ENCODE peak calls at places on chromosomes 11 and 22, in six cellular contexts. One of them, this sample, is unnamed.

GRCh38 chr11:72587696-72588095 is 86.5 kb downstream of the PDE2A start:
- DNase-seq in A549: no peak
- DNase-seq in astrocyte of the cerebellum: no peak
- DNase-seq in tibial artery: no peak
- DNase-seq in Panc1: no peak
- DNase-seq in psoas muscle: no peak
- DNase-seq in this sample: no peak

GRCh38 chr11:93988455-93988854 is 32.7 kb upstream of the HEPHL1 start:
- DNase-seq in psoas muscle: no peak
- DNase-seq in A549: no peak
- DNase-seq in tibial artery: no peak
- DNase-seq in Panc1: no peak
- DNase-seq in astrocyte of the cerebellum: no peak
- DNase-seq in this sample: no peak

GRCh38 chr22:25068701-25069100 is 116.2 kb downstream of the KIAA1671 start:
- DNase-seq in psoas muscle: no peak
- DNase-seq in Panc1: no peak
- DNase-seq in astrocyte of the cerebellum: no peak
- DNase-seq in tibial artery: no peak
- DNase-seq in A549: no peak
- DNase-seq in this sample: no peak

GRCh38 chr22:21015051-21016006 is at the start of gene P2RX6:
- DNase-seq in astrocyte of the cerebellum: no peak
- DNase-seq in tibial artery: no peak
- DNase-seq in A549: no peak
- DNase-seq in Panc1: no peak
- DNase-seq in psoas muscle: peak
- DNase-seq in this sample: no peak

GRCh38 chr11:57458060-57458409 is 2.3 kb upstream of the RTN4RL2 start:
- DNase-seq in psoas muscle: no peak
- DNase-seq in tibial artery: no peak
- DNase-seq in A549: no peak
- DNase-seq in Panc1: no peak
- DNase-seq in astrocyte of the cerebellum: no peak
- DNase-seq in this sample: no peak

GRCh38 chr11:100908746-100909145 is 220.9 kb downstream of the PGR start:
- DNase-seq in Panc1: no peak
- DNase-seq in psoas muscle: no peak
- DNase-seq in A549: no peak
- DNase-seq in astrocyte of the cerebellum: peak
- DNase-seq in tibial artery: no peak
- DNase-seq in this sample: no peak

GRCh38 chr11:134386945-134387344 is 25.1 kb downstream of the B3GAT1 start:
- DNase-seq in tibial artery: no peak
- DNase-seq in Panc1: no peak
- DNase-seq in A549: no peak
- DNase-seq in astrocyte of the cerebellum: no peak
- DNase-seq in psoas muscle: no peak
- DNase-seq in this sample: no peak

GRCh38 chr22:49392841-49393510 is 434.7 kb downstream of the BRD1 start:
- DNase-seq in tibial artery: no peak
- DNase-seq in A549: no peak
- DNase-seq in psoas muscle: no peak
- DNase-seq in Panc1: no peak
- DNase-seq in astrocyte of the cerebellum: no peak
- DNase-seq in this sample: no peak

GRCh38 chr22:26170112-26170492 is 840 bp downstream of the SEZ6L start:
- DNase-seq in Panc1: no peak
- DNase-seq in tibial artery: no peak
- DNase-seq in astrocyte of the cerebellum: no peak
- DNase-seq in A549: no peak
- DNase-seq in psoas muscle: no peak
- DNase-seq in this sample: no peak

GRCh38 chr22:50507991-50508884 is at the start of gene NCAPH2:
- DNase-seq in A549: peak
- DNase-seq in astrocyte of the cerebellum: peak
- DNase-seq in psoas muscle: peak
- DNase-seq in Panc1: no peak
- DNase-seq in tibial artery: peak
- DNase-seq in this sample: peak

GRCh38 chr11:112961146-112961668 is at the start of gene NCAM1:
- DNase-seq in astrocyte of the cerebellum: peak
- DNase-seq in Panc1: peak
- DNase-seq in tibial artery: peak
- DNase-seq in A549: peak
- DNase-seq in psoas muscle: peak
- DNase-seq in this sample: peak

GRCh38 chr11:29616611-29617010 is 400.2 kb downstream of the KCNA4 start:
- DNase-seq in Panc1: no peak
- DNase-seq in tibial artery: no peak
- DNase-seq in astrocyte of the cerebellum: peak
- DNase-seq in A549: no peak
- DNase-seq in psoas muscle: no peak
- DNase-seq in this sample: peak

GRCh38 chr22:24208012-24208749 is 26.9 kb downstream of the SUSD2 start:
- DNase-seq in A549: peak
- DNase-seq in Panc1: peak
- DNase-seq in tibial artery: peak
- DNase-seq in psoas muscle: no peak
- DNase-seq in astrocyte of the cerebellum: peak
- DNase-seq in this sample: peak

GRCh38 chr11:65135633-65136145 is 1.4 kb upstream of the SYVN1 start:
- DNase-seq in psoas muscle: no peak
- DNase-seq in Panc1: no peak
- DNase-seq in astrocyte of the cerebellum: no peak
- DNase-seq in tibial artery: no peak
- DNase-seq in A549: no peak
- DNase-seq in this sample: no peak

GRCh38 chr11:129333873-129334272 is 41.8 kb upstream of the BARX2 start:
- DNase-seq in astrocyte of the cerebellum: no peak
- DNase-seq in A549: peak
- DNase-seq in tibial artery: no peak
- DNase-seq in psoas muscle: no peak
- DNase-seq in Panc1: no peak
- DNase-seq in this sample: no peak

GRCh38 chr11:123054301-123055065 is 7.5 kb downstream of the HSPA8 start:
- DNase-seq in tibial artery: no peak
- DNase-seq in A549: peak
- DNase-seq in psoas muscle: no peak
- DNase-seq in astrocyte of the cerebellum: peak
- DNase-seq in Panc1: no peak
- DNase-seq in this sample: peak

GRCh38 chr11:75557649-75558494 is 4.2 kb upstream of the SERPINH1 start:
- DNase-seq in astrocyte of the cerebellum: peak
- DNase-seq in tibial artery: peak
- DNase-seq in psoas muscle: peak
- DNase-seq in Panc1: no peak
- DNase-seq in A549: no peak
- DNase-seq in this sample: peak

GRCh38 chr11:19451609-19452008 is 210.9 kb upstream of the E2F8 start:
- DNase-seq in A549: no peak
- DNase-seq in Panc1: no peak
- DNase-seq in astrocyte of the cerebellum: no peak
- DNase-seq in psoas muscle: no peak
- DNase-seq in tibial artery: no peak
- DNase-seq in this sample: no peak

GRCh38 chr11:78424334-78425270 is 7.0 kb upstream of the GAB2 start:
- DNase-seq in Panc1: no peak
- DNase-seq in astrocyte of the cerebellum: no peak
- DNase-seq in psoas muscle: no peak
- DNase-seq in tibial artery: no peak
- DNase-seq in A549: no peak
- DNase-seq in this sample: no peak

GRCh38 chr11:12286606-12287005 is 90.8 kb upstream of the PARVA start:
- DNase-seq in astrocyte of the cerebellum: no peak
- DNase-seq in tibial artery: no peak
- DNase-seq in psoas muscle: no peak
- DNase-seq in Panc1: no peak
- DNase-seq in A549: no peak
- DNase-seq in this sample: no peak

GRCh38 chr11:57648791-57649735 is 649 bp downstream of the YPEL4 start:
- DNase-seq in astrocyte of the cerebellum: no peak
- DNase-seq in Panc1: no peak
- DNase-seq in tibial artery: no peak
- DNase-seq in psoas muscle: no peak
- DNase-seq in A549: no peak
- DNase-seq in this sample: no peak

GRCh38 chr11:16959528-16960100 is 54.6 kb downstream of the PLEKHA7 start:
- DNase-seq in astrocyte of the cerebellum: no peak
- DNase-seq in Panc1: no peak
- DNase-seq in psoas muscle: no peak
- DNase-seq in A549: no peak
- DNase-seq in tibial artery: no peak
- DNase-seq in this sample: no peak

GRCh38 chr22:30078320-30079311 is 1.6 kb upstream of the HORMAD2 start:
- DNase-seq in psoas muscle: no peak
- DNase-seq in A549: no peak
- DNase-seq in Panc1: no peak
- DNase-seq in astrocyte of the cerebellum: no peak
- DNase-seq in tibial artery: no peak
- DNase-seq in this sample: no peak

DNA sequence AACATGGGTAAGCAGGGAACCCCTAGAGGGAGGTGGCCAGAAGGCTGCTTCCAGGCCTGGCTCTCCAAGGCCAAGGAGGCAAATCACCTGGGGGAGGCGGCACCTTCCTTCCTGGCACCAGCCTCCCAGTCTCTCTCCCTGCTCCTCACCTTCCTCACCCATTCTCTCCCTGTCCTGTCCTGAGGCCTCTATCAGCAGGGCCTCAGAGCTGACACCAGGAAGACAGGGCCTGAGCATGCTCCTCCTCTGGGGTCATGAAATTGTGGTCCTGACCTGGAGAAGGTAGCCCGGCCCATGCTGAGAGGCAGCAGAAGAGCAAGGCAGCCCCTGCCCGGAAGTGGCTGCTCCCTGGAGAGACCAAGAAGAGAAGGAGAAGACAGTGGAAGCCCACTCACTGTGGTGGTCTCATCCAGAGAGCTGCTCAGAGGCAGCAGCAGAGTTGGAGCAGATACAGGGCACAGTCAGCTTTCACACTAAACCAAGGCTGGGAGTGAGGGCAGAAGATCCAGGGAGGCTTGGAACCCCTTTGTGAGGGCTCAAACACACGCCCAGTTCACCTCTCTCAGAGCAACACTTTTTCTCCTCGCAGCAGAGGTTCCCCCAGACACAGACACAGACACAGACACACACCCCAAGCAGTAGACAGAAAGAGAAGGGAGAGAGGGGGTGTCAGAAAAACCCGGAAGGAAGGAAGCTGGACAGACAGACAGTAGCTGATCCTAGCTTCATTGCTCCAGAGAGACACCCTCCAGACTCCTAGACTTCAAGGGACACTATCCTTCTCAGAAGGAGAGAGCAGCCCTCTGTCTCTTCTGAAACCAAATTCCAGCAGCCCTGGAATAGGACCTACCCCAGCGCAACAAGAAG is 1.8 kb downstream of the BCL9L start:
- DNase-seq in astrocyte of the cerebellum: no peak
- DNase-seq in tibial artery: peak
- DNase-seq in A549: no peak
- DNase-seq in Panc1: no peak
- DNase-seq in psoas muscle: no peak
- DNase-seq in this sample: no peak
- H3K4me3 ChIP-seq in astrocyte of the cerebellum: peak
- H3K4me3 ChIP-seq in tibial artery: peak
- H3K4me3 ChIP-seq in A549: peak
- H3K4me3 ChIP-seq in Panc1: peak
- H3K4me3 ChIP-seq in psoas muscle: peak
- H3K4me3 ChIP-seq in this sample: peak

GRCh38 chr11:313787-314547 is at the start of gene IFITM1:
- DNase-seq in psoas muscle: no peak
- DNase-seq in astrocyte of the cerebellum: peak
- DNase-seq in Panc1: no peak
- DNase-seq in tibial artery: no peak
- DNase-seq in A549: no peak
- DNase-seq in this sample: no peak

GRCh38 chr11:316891-317291 is 3.1 kb downstream of the IFITM1 start:
- DNase-seq in psoas muscle: no peak
- DNase-seq in Panc1: no peak
- DNase-seq in tibial artery: no peak
- DNase-seq in A549: no peak
- DNase-seq in astrocyte of the cerebellum: no peak
- DNase-seq in this sample: no peak

GRCh38 chr11:316031-316701 is 2.3 kb downstream of the IFITM1 start:
- DNase-seq in astrocyte of the cerebellum: no peak
- DNase-seq in tibial artery: peak
- DNase-seq in Panc1: no peak
- DNase-seq in A549: no peak
- DNase-seq in psoas muscle: no peak
- DNase-seq in this sample: no peak

GRCh38 chr11:315051-315481 is 1.2 kb downstream of the IFITM1 start:
- DNase-seq in A549: no peak
- DNase-seq in tibial artery: no peak
- DNase-seq in Panc1: no peak
- DNase-seq in astrocyte of the cerebellum: no peak
- DNase-seq in psoas muscle: no peak
- DNase-seq in this sample: no peak

GRCh38 chr11:315516-315994 is 1.7 kb downstream of the IFITM1 start:
- DNase-seq in A549: no peak
- DNase-seq in Panc1: no peak
- DNase-seq in psoas muscle: no peak
- DNase-seq in tibial artery: peak
- DNase-seq in astrocyte of the cerebellum: no peak
- DNase-seq in this sample: no peak
- H3K4me3 ChIP-seq in A549: no peak
- H3K4me3 ChIP-seq in Panc1: peak
- H3K4me3 ChIP-seq in psoas muscle: peak
- H3K4me3 ChIP-seq in tibial artery: peak
- H3K4me3 ChIP-seq in astrocyte of the cerebellum: peak
- H3K4me3 ChIP-seq in this sample: peak

GRCh38 chr11:27362032-27362431 is 983 bp downstream of the CCDC34 start:
- DNase-seq in A549: no peak
- DNase-seq in Panc1: no peak
- DNase-seq in astrocyte of the cerebellum: no peak
- DNase-seq in psoas muscle: no peak
- DNase-seq in tibial artery: no peak
- DNase-seq in this sample: no peak
- H3K4me3 ChIP-seq in A549: peak
- H3K4me3 ChIP-seq in Panc1: peak
- H3K4me3 ChIP-seq in astrocyte of the cerebellum: peak
- H3K4me3 ChIP-seq in psoas muscle: no peak
- H3K4me3 ChIP-seq in tibial artery: no peak
- H3K4me3 ChIP-seq in this sample: peak

GRCh38 chr22:19994851-19995610 is 21.6 kb downstream of the ARVCF start:
- DNase-seq in A549: no peak
- DNase-seq in Panc1: no peak
- DNase-seq in psoas muscle: no peak
- DNase-seq in astrocyte of the cerebellum: no peak
- DNase-seq in tibial artery: no peak
- DNase-seq in this sample: no peak

GRCh38 chr22:19996694-19997384 is 19.8 kb downstream of the ARVCF start:
- DNase-seq in A549: no peak
- DNase-seq in tibial artery: no peak
- DNase-seq in Panc1: no peak
- DNase-seq in psoas muscle: peak
- DNase-seq in astrocyte of the cerebellum: no peak
- DNase-seq in this sample: no peak

GRCh38 chr22:19993926-19994325 is 22.7 kb downstream of the ARVCF start:
- DNase-seq in A549: no peak
- DNase-seq in astrocyte of the cerebellum: no peak
- DNase-seq in Panc1: no peak
- DNase-seq in psoas muscle: peak
- DNase-seq in tibial artery: no peak
- DNase-seq in this sample: no peak

GRCh38 chr22:19997561-19998231 is 18.9 kb downstream of the ARVCF start:
- DNase-seq in A549: no peak
- DNase-seq in tibial artery: no peak
- DNase-seq in astrocyte of the cerebellum: no peak
- DNase-seq in psoas muscle: peak
- DNase-seq in Panc1: no peak
- DNase-seq in this sample: no peak

GRCh38 chr22:19995611-19996339 is 20.8 kb downstream of the ARVCF start:
- DNase-seq in astrocyte of the cerebellum: no peak
- DNase-seq in Panc1: no peak
- DNase-seq in tibial artery: peak
- DNase-seq in psoas muscle: peak
- DNase-seq in A549: no peak
- DNase-seq in this sample: no peak
- H3K4me3 ChIP-seq in astrocyte of the cerebellum: no peak
- H3K4me3 ChIP-seq in Panc1: no peak
- H3K4me3 ChIP-seq in tibial artery: no peak
- H3K4me3 ChIP-seq in psoas muscle: no peak
- H3K4me3 ChIP-seq in A549: no peak
- H3K4me3 ChIP-seq in this sample: no peak

This sample was measured in skeletal muscle cell.